ENCODE peak calls at places on chromosomes 4 and X, in four cellular contexts. Z is A549, J is HepG2, F is K562. T is an unnamed sample.
A peak's percentile ranks its signal among the peaks of the same experiment; 100 is the strongest.

GRCh38 chr4:166662266-166662843 is 571.9 kb downstream of the SPOCK3 start:
- DNase-seq in J (no peak), Z (no peak), F (no peak), T (no peak)

GRCh38 chrX:151754641-151755215 is 20.2 kb downstream of the CNGA2 start:
- DNase-seq in J (no peak), Z (no peak), F (no peak), T (no peak)

GRCh38 chr4:2798399-2799301 is 5.8 kb downstream of the SH3BP2 start:
- DNase-seq in Z (no peak), F (no peak), J (no peak), T (no peak)

GRCh38 chr4:190018201-190018920 is 8.7 kb downstream of the FRG2 start:
- DNase-seq in Z (no peak), F (no peak), J (no peak), T (no peak)

GRCh38 chr4:138609943-138610350 is 367.8 kb upstream of the SLC7A11 start:
- DNase-seq in J (no peak), F (peak; percentile 4), Z (no peak), T (no peak)

GRCh38 chr4:89469930-89470375 is 162.4 kb upstream of the GPRIN3 start:
- DNase-seq in F (no peak), Z (peak; percentile 25), J (no peak), T (no peak)

GRCh38 chr4:1756079-1756478 is 34.8 kb downstream of the TACC3 start:
- DNase-seq in Z (no peak), F (no peak), J (no peak), T (no peak)

GRCh38 chrX:9279271-9279596 is 185.6 kb upstream of the TBL1X start:
- DNase-seq in F (no peak), Z (no peak), J (no peak), T (no peak)

GRCh38 chrX:111645607-111646006 is 35.4 kb upstream of the ALG13 start:
- DNase-seq in Z (no peak), F (no peak), J (no peak), T (no peak)

GRCh38 chr4:40325406-40326019 is 9.6 kb upstream of the CHRNA9 start:
- DNase-seq in J (peak; percentile 54), Z (peak; percentile 73), F (peak; percentile 79), T (peak; percentile 41)

GRCh38 chr4:10590896-10591295 is 93.7 kb downstream of the CLNK start:
- DNase-seq in Z (no peak), F (no peak), J (no peak), T (no peak)

GRCh38 chrX:79366888-79367749 is at the start of gene ITM2A:
- DNase-seq in F (peak; percentile 85), J (no peak), Z (no peak), T (peak; percentile 55)

GRCh38 chr4:6772223-6772928 is 10.2 kb upstream of the KIAA0232 start:
- DNase-seq in F (no peak), J (no peak), Z (no peak), T (no peak)

GRCh38 chr4:37953620-37954325 is 6.4 kb upstream of the PTTG2 start:
- DNase-seq in Z (peak; percentile 26), J (peak; percentile 18), F (peak; percentile 14), T (no peak)

GRCh38 chrX:9171841-9172240 is 137.9 kb upstream of the FAM9B start:
- DNase-seq in J (no peak), Z (peak; percentile 65), F (no peak), T (no peak)

GRCh38 chr4:76745264-76745663 is 152.7 kb downstream of the SOWAHB start:
- DNase-seq in J (no peak), Z (no peak), F (no peak), T (no peak)
- TF ChIP-seq HMGXB4 in J (no peak), Z (no peak), F (no peak), T (no peak)

DNA sequence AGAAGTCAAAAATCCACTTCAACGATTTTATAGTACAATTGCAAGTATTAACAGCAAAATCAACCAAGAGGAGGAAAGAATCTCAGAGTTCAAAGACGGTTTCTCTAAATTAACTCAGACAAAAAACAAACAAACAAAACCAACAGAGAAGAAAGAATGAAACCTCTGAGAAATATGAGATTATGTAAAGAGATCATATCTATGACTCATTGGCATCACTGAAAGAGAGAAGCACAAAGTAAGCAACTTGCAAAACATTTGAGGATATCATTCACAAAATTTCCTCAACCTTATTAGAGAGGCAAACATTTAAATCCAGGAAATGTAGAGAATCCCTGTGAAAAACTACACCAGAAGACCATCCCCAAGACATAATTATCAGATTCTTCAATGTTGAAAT is 370.4 kb downstream of the INPP4B start:
- DNase-seq in F (no peak), J (no peak), Z (peak; percentile 63), T (no peak)
- TF ChIP-seq HMGXB4 in F (no peak), J (no peak), Z (no peak), T (no peak)

GRCh38 chr4:150164956-150165355 is 86.7 kb downstream of the DCLK2 start:
- DNase-seq in Z (no peak), J (no peak), F (no peak), T (no peak)
- TF ChIP-seq HMGXB4 in Z (no peak), J (no peak), F (no peak), T (no peak)

GRCh38 chrX:149274516-149275105 is 230.5 kb downstream of the IDS start:
- DNase-seq in J (no peak), Z (no peak), F (no peak), T (no peak)
- TF ChIP-seq HMGXB4 in J (no peak), Z (no peak), F (no peak), T (no peak)

DNA sequence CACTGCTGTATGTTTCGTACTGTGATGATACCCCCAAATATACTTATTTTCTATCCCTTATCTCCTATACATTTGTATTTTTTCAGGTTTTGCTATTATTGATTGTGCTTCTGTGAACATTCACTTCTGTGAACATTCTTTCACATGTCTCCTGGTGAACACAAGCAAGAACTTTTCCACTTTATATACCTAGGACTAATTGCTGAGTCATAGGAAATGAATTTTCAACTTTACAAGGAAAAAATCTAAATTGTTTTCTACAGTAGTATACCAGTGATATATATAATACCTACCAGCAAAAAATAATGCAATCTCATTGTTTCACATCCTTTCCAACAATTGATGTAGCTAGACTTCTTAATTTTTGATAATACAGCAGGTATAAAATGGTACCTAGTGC is 139.5 kb upstream of the MAGEB18 start:
- DNase-seq in F (no peak), J (no peak), Z (no peak), T (no peak)
- TF ChIP-seq HMGXB4 in F (no peak), J (no peak), Z (no peak), T (no peak)

GRCh38 chr4:184451726-184452125 is 22.6 kb downstream of the IRF2 start:
- DNase-seq in F (peak; percentile 72), J (no peak), Z (no peak), T (no peak)
- TF ChIP-seq HMGXB4 in F (no peak), J (no peak), Z (no peak), T (no peak)

DNA sequence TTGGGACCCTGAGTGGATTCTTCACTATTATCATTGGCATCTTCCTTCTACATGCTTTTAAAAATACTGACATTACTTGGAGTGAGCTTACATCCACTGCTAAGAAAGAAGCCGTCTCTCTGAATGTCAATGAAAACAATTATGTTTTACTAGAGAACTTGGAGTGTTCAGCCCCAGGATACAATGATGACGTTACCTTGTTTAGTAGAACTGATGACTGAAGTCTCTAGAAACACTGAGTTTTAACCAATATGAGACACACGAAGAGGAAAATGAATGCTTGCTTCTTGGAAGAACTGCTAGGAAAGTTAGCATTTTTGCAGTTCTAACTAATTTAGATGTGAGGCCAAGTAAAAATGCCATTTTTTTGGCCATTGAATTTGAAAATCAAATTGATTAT is 19.4 kb downstream of the NIPAL1 start:
- DNase-seq in F (no peak), J (no peak), Z (no peak), T (no peak)
- TF ChIP-seq HMGXB4 in F (no peak), J (no peak), Z (no peak), T (no peak)

GRCh38 chr4:84277923-84278322 is 221.2 kb downstream of the NKX6-1 start:
- DNase-seq in F (no peak), Z (no peak), J (no peak), T (no peak)
- TF ChIP-seq HMGXB4 in F (no peak), Z (no peak), J (no peak), T (no peak)

DNA sequence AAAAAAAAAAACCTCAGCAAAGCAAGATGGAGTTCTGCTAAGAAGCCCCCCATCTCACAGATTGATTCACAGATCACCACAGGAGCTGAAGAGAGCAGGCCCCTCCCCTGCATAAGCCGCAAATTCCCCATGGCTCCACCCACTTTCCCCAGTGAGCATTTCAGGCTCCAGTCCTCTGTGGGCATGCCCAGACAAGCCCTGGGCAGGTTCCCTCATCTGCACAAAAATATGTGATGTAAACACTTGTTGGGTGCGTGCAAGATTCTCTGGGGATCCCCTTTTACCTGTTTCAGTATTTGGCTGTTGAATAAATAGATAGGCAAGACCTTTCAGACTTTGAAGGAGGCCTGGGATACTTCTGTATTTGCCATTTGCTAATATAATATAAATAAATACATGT is 514.3 kb downstream of the PCDH7 start:
- DNase-seq in F (no peak), Z (peak; percentile 5), J (no peak), T (peak; percentile 42)
- TF ChIP-seq HMGXB4 in F (no peak), Z (no peak), J (no peak), T (no peak)

GRCh38 chr4:57981123-57981522 is 870.9 kb upstream of the IGFBP7 start:
- DNase-seq in F (no peak), J (no peak), Z (no peak), T (no peak)
- TF ChIP-seq HMGXB4 in F (no peak), J (no peak), Z (no peak), T (no peak)